ENCODE peak calls at places on chromosomes 12 and 14, in six cellular contexts. T, U, B, J, N and A are unnamed samples.
A peak's percentile ranks its signal among the peaks of the same experiment; 100 is the strongest.

GRCh38 chr12:11794751-11795150 is 145.3 kb downstream of the ETV6 start:
- DNase-seq in B (no peak), J (no peak), U (no peak), T (no peak), N (no peak), A (no peak)

GRCh38 chr14:58297412-58297761 is 968 bp upstream of the ARID4A start:
- DNase-seq in J (no peak), N (peak; percentile 7), U (no peak), T (peak; percentile 75), B (peak; percentile 54), A (no peak)

GRCh38 chr12:52119398-52120254 is 40.1 kb downstream of the SMIM41 start:
- DNase-seq in U (no peak), B (no peak), T (peak; percentile 93), J (peak; percentile 27), N (no peak), A (peak; percentile 55)

GRCh38 chr12:113244015-113244983 is 23.0 kb downstream of the TPCN1 start:
- DNase-seq in U (no peak), J (peak; percentile 71), B (peak; percentile 90), N (no peak), T (no peak), A (peak; percentile 96)

GRCh38 chr12:15538881-15539280 is 216.6 kb downstream of the PTPRO start:
- DNase-seq in N (no peak), J (no peak), U (no peak), B (no peak), T (no peak), A (no peak)

GRCh38 chr12:114669501-114670256 is 14.3 kb downstream of the TBX3 start:
- DNase-seq in B (no peak), T (peak; percentile 60), N (no peak), J (no peak), U (no peak), A (no peak)

GRCh38 chr14:67512463-67513134 is 20.5 kb upstream of the PLEKHH1 start:
- DNase-seq in T (no peak), U (no peak), N (no peak), J (no peak), B (no peak), A (no peak)

GRCh38 chr14:53620325-53620716 is 336.3 kb downstream of the BMP4 start:
- DNase-seq in U (no peak), B (no peak), T (no peak), J (no peak), N (no peak), A (no peak)

GRCh38 chr12:70549340-70550179 is 87.7 kb downstream of the PTPRB start:
- DNase-seq in N (no peak), J (no peak), B (no peak), T (no peak), U (no peak), A (peak; percentile 92)

GRCh38 chr14:69049675-69050074 is 70.6 kb upstream of the ACTN1 start:
- DNase-seq in T (no peak), N (no peak), U (no peak), B (no peak), J (no peak), A (peak; percentile 77)

GRCh38 chr12:4595881-4596280 is 33.9 kb downstream of the DYRK4 start:
- DNase-seq in J (no peak), T (no peak), N (no peak), U (no peak), B (no peak), A (no peak)

GRCh38 chr14:59406454-59407245 is 58.5 kb downstream of the GPR135 start:
- DNase-seq in J (no peak), B (no peak), U (no peak), N (peak; percentile 11), T (no peak), A (no peak)

GRCh38 chr14:89337161-89337560 is 79.9 kb downstream of the FOXN3 start:
- DNase-seq in N (no peak), J (no peak), B (no peak), U (no peak), T (peak; percentile 86), A (no peak)

GRCh38 chr12:89476232-89476631 is 48.4 kb downstream of the GALNT4 start:
- DNase-seq in T (no peak), B (no peak), J (no peak), N (no peak), U (no peak), A (no peak)

GRCh38 chr14:61154606-61155005 is 126.5 kb downstream of the TMEM30B start:
- DNase-seq in B (no peak), J (no peak), N (no peak), U (no peak), T (no peak), A (no peak)

GRCh38 chr14:34059925-34060746 is 109.3 kb upstream of the EGLN3 start:
- DNase-seq in J (peak; percentile 85), T (peak; percentile 91), B (peak; percentile 93), U (peak; percentile 21), N (no peak), A (peak; percentile 65)

GRCh38 chr12:132586929-132587328 is 23.5 kb downstream of the LRCOL1 start:
- DNase-seq in U (no peak), B (no peak), N (no peak), T (no peak), J (no peak), A (no peak)

GRCh38 chr12:56408799-56409417 is 40.3 kb downstream of the TIMELESS start:
- DNase-seq in U (no peak), T (no peak), J (no peak), N (no peak), B (no peak), A (no peak)

GRCh38 chr14:68935761-68936209 is 43.3 kb downstream of the ACTN1 start:
- DNase-seq in N (no peak), T (peak; percentile 37), B (no peak), J (no peak), U (no peak), A (no peak)

GRCh38 chr14:31510222-31510621 is 22.4 kb upstream of the GPR33 start:
- DNase-seq in T (no peak), B (no peak), U (no peak), J (no peak), N (no peak), A (peak; percentile 43)

GRCh38 chr12:8953773-8954402 is 4.4 kb upstream of the M6PR start:
- DNase-seq in T (no peak), U (no peak), J (no peak), N (no peak), B (no peak), A (no peak)

GRCh38 chr12:96176575-96176974 is 17.6 kb upstream of the ELK3 start:
- DNase-seq in N (no peak), J (no peak), U (no peak), T (no peak), B (no peak), A (no peak)

GRCh38 chr12:7116196-7116595 is 7.2 kb upstream of the C1RL start:
- DNase-seq in B (no peak), J (no peak), T (no peak), U (no peak), N (no peak), A (no peak)

GRCh38 chr12:57049047-57049446 is 882 bp downstream of the MYO1A start:
- DNase-seq in J (no peak), T (no peak), N (no peak), U (no peak), B (no peak), A (no peak)

GRCh38 chr14:53180272-53181221 is 27.4 kb upstream of the DDHD1 start:
- DNase-seq in T (peak; percentile 91), N (no peak), J (no peak), B (no peak), U (no peak), A (peak; percentile 4)

GRCh38 chr14:89340200-89340667 is 76.8 kb downstream of the FOXN3 start:
- DNase-seq in T (no peak), B (no peak), U (no peak), N (no peak), J (no peak), A (peak; percentile 49)

GRCh38 chr12:6724409-6724797 is 557 bp downstream of the COPS7A start:
- DNase-seq in N (no peak), U (no peak), B (no peak), T (no peak), J (no peak), A (no peak)

GRCh38 chr14:84042992-84043391 is 1487.0 kb upstream of the FLRT2 start:
- DNase-seq in N (no peak), T (no peak), U (no peak), J (no peak), B (no peak), A (no peak)

GRCh38 chr12:131067993-131068942 is 114.6 kb downstream of the ADGRD1 start:
- DNase-seq in J (peak; percentile 12), N (no peak), U (no peak), T (no peak), B (no peak), A (no peak)

GRCh38 chr14:75155159-75155558 is 21.3 kb downstream of the TMED10 start:
- DNase-seq in T (no peak), B (no peak), J (no peak), U (no peak), N (no peak), A (no peak)

GRCh38 chr14:57871487-57872080 is 5.7 kb upstream of the SLC35F4 start:
- DNase-seq in U (no peak), T (peak; percentile 75), B (no peak), J (no peak), N (peak; percentile 2), A (peak; percentile 71)

DNA sequence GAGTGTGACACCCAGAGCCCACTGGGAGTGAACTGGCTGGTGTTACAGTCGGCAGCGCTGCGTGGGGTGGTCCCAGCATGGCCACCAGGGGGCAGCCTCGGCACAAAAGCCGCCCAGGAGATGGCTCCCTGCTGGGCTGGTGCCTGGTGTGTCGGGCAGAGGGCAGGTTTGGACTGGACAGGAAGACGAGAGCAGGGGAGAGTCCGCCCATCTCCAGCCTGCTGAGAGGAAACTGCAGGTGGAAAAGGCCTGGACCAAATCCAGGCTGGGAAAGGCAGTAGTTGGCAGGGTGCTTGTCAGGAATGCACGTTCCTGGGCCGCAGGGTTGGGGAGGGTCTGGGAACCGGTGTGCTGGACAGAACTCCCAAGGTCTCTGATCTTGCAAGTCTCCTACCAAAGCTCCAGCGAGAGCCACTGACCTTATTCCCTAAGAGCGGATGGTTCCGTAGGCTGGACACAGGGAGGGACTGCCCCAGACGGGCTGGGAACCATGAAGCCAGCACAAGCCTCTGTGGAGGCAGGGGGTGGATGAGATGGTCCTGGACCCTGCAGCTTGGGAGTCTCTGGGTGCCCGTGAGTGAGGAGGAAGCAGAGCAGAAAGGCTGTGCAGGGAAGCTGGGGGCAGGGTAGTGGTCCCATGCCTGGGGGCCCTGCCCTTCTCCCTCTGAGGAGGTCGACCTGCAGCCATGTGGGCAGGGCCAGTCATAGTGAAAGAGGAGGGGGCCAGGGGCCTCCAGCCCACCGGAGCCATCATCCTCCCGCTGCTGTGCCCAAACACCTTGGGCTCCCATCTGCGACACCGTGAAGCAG is 1.8 kb downstream of the AHNAK2 start:
- DNase-seq in U (no peak), J (peak; percentile 83), T (peak; percentile 85), N (peak; percentile 46), B (peak; percentile 93), A (peak; percentile 93)
- TF ChIP-seq CTCF in U (peak; percentile 87), J (peak; percentile 95), T (peak; percentile 76), N (peak; percentile 92), B (peak; percentile 95), A (peak; percentile 98)

GRCh38 chr12:80763874-80764273 is 47.2 kb downstream of the MYF5 start:
- DNase-seq in T (peak; percentile 74), J (no peak), B (no peak), U (no peak), N (no peak), A (peak; percentile 56)
- TF ChIP-seq CTCF in T (peak; percentile 80), J (peak; percentile 71), B (peak; percentile 72), U (no peak), N (peak; percentile 70), A (peak; percentile 52)

GRCh38 chr12:43776498-43776897 is 17.7 kb downstream of the IRAK4 start:
- DNase-seq in J (no peak), U (no peak), T (peak; percentile 36), B (no peak), N (no peak), A (peak; percentile 28)
- TF ChIP-seq CTCF in J (peak; percentile 42), U (no peak), T (peak; percentile 59), B (peak; percentile 42), N (peak; percentile 48), A (peak; percentile 18)

GRCh38 chr14:49992901-49993335 is 100.0 kb downstream of the ARF6 start:
- DNase-seq in U (no peak), T (no peak), N (no peak), B (no peak), J (no peak), A (peak; percentile 43)
- TF ChIP-seq CTCF in U (no peak), T (no peak), N (no peak), B (no peak), J (no peak), A (no peak)